ENCODE peak calls at places on chromosomes 16 and 17, in four cellular contexts. One of them, this sample, is unnamed.

GRCh38 chr17:37359682-37360188 is 16.1 kb upstream of the C17orf78 start:
- DNase-seq in NCI-H2081: no peak
- DNase-seq in COR-L47: no peak
- DNase-seq in suprapubic skin: no peak
- DNase-seq in this sample: no peak

GRCh38 chr17:63381101-63381729 is 64.9 kb downstream of the CYB561 start:
- DNase-seq in NCI-H2081: no peak
- DNase-seq in COR-L47: no peak
- DNase-seq in suprapubic skin: no peak
- DNase-seq in this sample: no peak

GRCh38 chr17:8757189-8757588 is 1.2 kb downstream of the SPDYE4 start:
- DNase-seq in NCI-H2081: no peak
- DNase-seq in COR-L47: no peak
- DNase-seq in suprapubic skin: no peak
- DNase-seq in this sample: no peak

GRCh38 chr17:3754458-3755334 is 31.0 kb downstream of the HASPIN start:
- DNase-seq in NCI-H2081: peak
- DNase-seq in COR-L47: peak
- DNase-seq in suprapubic skin: peak
- DNase-seq in this sample: peak

GRCh38 chr16:84065536-84066132 is 23.0 kb upstream of the SLC38A8 start:
- DNase-seq in NCI-H2081: peak
- DNase-seq in COR-L47: peak
- DNase-seq in suprapubic skin: no peak
- DNase-seq in this sample: no peak

GRCh38 chr17:35129973-35130351 is 8.5 kb downstream of the FNDC8 start:
- DNase-seq in NCI-H2081: no peak
- DNase-seq in COR-L47: no peak
- DNase-seq in suprapubic skin: no peak
- DNase-seq in this sample: no peak

GRCh38 chr17:56659622-56660021 is 66.1 kb downstream of the NOG start:
- DNase-seq in NCI-H2081: no peak
- DNase-seq in COR-L47: no peak
- DNase-seq in suprapubic skin: no peak
- DNase-seq in this sample: no peak

GRCh38 chr16:51343411-51343810 is 192.3 kb upstream of the SALL1 start:
- DNase-seq in NCI-H2081: no peak
- DNase-seq in COR-L47: no peak
- DNase-seq in suprapubic skin: no peak
- DNase-seq in this sample: no peak

GRCh38 chr16:63890072-63890471 is 1231.8 kb downstream of the CDH11 start:
- DNase-seq in NCI-H2081: no peak
- DNase-seq in COR-L47: no peak
- DNase-seq in suprapubic skin: no peak
- DNase-seq in this sample: peak

GRCh38 chr16:11734653-11735043 is 8.0 kb downstream of the TXNDC11 start:
- DNase-seq in NCI-H2081: no peak
- DNase-seq in COR-L47: no peak
- DNase-seq in suprapubic skin: no peak
- DNase-seq in this sample: no peak

GRCh38 chr17:31842416-31843381 is 16.3 kb downstream of the COPRS start:
- DNase-seq in NCI-H2081: peak
- DNase-seq in COR-L47: peak
- DNase-seq in suprapubic skin: peak
- DNase-seq in this sample: peak

GRCh38 chr16:53100131-53100748 is 45.4 kb downstream of the CHD9 start:
- DNase-seq in NCI-H2081: no peak
- DNase-seq in COR-L47: no peak
- DNase-seq in suprapubic skin: no peak
- DNase-seq in this sample: no peak

GRCh38 chr16:67013823-67014640 is 14.9 kb upstream of the CBFB start:
- DNase-seq in NCI-H2081: peak
- DNase-seq in COR-L47: peak
- DNase-seq in suprapubic skin: peak
- DNase-seq in this sample: peak

GRCh38 chr16:11312718-11313492 is 31.8 kb upstream of the PRM1 start:
- DNase-seq in NCI-H2081: no peak
- DNase-seq in COR-L47: peak
- DNase-seq in suprapubic skin: no peak
- DNase-seq in this sample: peak

GRCh38 chr17:38545531-38546225 is 60.1 kb downstream of the SRCIN1 start:
- DNase-seq in NCI-H2081: no peak
- DNase-seq in COR-L47: no peak
- DNase-seq in suprapubic skin: no peak
- DNase-seq in this sample: no peak

GRCh38 chr16:2159052-2159838 is 3.7 kb downstream of the TRAF7 start:
- DNase-seq in NCI-H2081: no peak
- DNase-seq in COR-L47: no peak
- DNase-seq in suprapubic skin: no peak
- DNase-seq in this sample: peak

GRCh38 chr17:2705263-2705662 is 6.3 kb downstream of the CLUH start:
- DNase-seq in NCI-H2081: no peak
- DNase-seq in COR-L47: no peak
- DNase-seq in suprapubic skin: peak
- DNase-seq in this sample: no peak

GRCh38 chr17:1803280-1803679 is 26.4 kb downstream of the SMYD4 start:
- DNase-seq in NCI-H2081: no peak
- DNase-seq in COR-L47: no peak
- DNase-seq in suprapubic skin: no peak
- DNase-seq in this sample: no peak

GRCh38 chr17:82204831-82205719 is 7.6 kb downstream of the CCDC57 start:
- DNase-seq in NCI-H2081: peak
- DNase-seq in COR-L47: peak
- DNase-seq in suprapubic skin: no peak
- DNase-seq in this sample: no peak